ENCODE peak calls at places on chromosomes 16 and 17, in six cellular contexts. One of them, this sample, is unnamed.

GRCh38 chr16:88084881-88085280 is 133.6 kb downstream of the BANP start:
- DNase-seq in posterior vena cava: no peak
- DNase-seq in NCI-H510A: no peak
- DNase-seq in NCI-H1105: no peak
- DNase-seq in GM04503: peak; percentile 44
- DNase-seq in Caco-2: no peak
- DNase-seq in this sample: peak; percentile 74

GRCh38 chr17:81517339-81518112 is 4.9 kb upstream of the ACTG1 start:
- DNase-seq in NCI-H1105: no peak
- DNase-seq in posterior vena cava: peak; percentile 80
- DNase-seq in Caco-2: no peak
- DNase-seq in GM04503: no peak
- DNase-seq in NCI-H510A: no peak
- DNase-seq in this sample: no peak

GRCh38 chr16:66476328-66477027 is 49.4 kb downstream of the BEAN1 start:
- DNase-seq in NCI-H1105: no peak
- DNase-seq in Caco-2: peak; percentile 51
- DNase-seq in GM04503: no peak
- DNase-seq in NCI-H510A: no peak
- DNase-seq in posterior vena cava: no peak
- DNase-seq in this sample: no peak

GRCh38 chr16:67657017-67657608 is 2.9 kb downstream of the ACD start:
- DNase-seq in posterior vena cava: no peak
- DNase-seq in NCI-H1105: no peak
- DNase-seq in GM04503: no peak
- DNase-seq in Caco-2: no peak
- DNase-seq in NCI-H510A: no peak
- DNase-seq in this sample: no peak

GRCh38 chr17:4708436-4708835 is 2.0 kb upstream of the ARRB2 start:
- DNase-seq in NCI-H510A: peak; percentile 2
- DNase-seq in NCI-H1105: peak; percentile 42
- DNase-seq in posterior vena cava: no peak
- DNase-seq in GM04503: no peak
- DNase-seq in Caco-2: peak; percentile 76
- DNase-seq in this sample: no peak

GRCh38 chr17:28735242-28735722 is 6.7 kb downstream of the NEK8 start:
- DNase-seq in GM04503: no peak
- DNase-seq in Caco-2: no peak
- DNase-seq in posterior vena cava: no peak
- DNase-seq in NCI-H1105: no peak
- DNase-seq in NCI-H510A: no peak
- DNase-seq in this sample: no peak

GRCh38 chr16:75376475-75376907 is 56.8 kb downstream of the CFDP1 start:
- DNase-seq in NCI-H1105: no peak
- DNase-seq in posterior vena cava: no peak
- DNase-seq in NCI-H510A: no peak
- DNase-seq in GM04503: no peak
- DNase-seq in Caco-2: peak; percentile 81
- DNase-seq in this sample: no peak

GRCh38 chr16:84914273-84914672 is 94.5 kb downstream of the CRISPLD2 start:
- DNase-seq in posterior vena cava: no peak
- DNase-seq in GM04503: no peak
- DNase-seq in NCI-H510A: no peak
- DNase-seq in Caco-2: no peak
- DNase-seq in NCI-H1105: no peak
- DNase-seq in this sample: no peak

GRCh38 chr16:87815567-87815966 is 49.8 kb upstream of the KLHDC4 start:
- DNase-seq in NCI-H1105: no peak
- DNase-seq in posterior vena cava: no peak
- DNase-seq in Caco-2: no peak
- DNase-seq in NCI-H510A: no peak
- DNase-seq in GM04503: no peak
- DNase-seq in this sample: no peak

GRCh38 chr17:42519546-42520444 is 16.2 kb upstream of the NAGLU start:
- DNase-seq in GM04503: peak; percentile 99
- DNase-seq in NCI-H1105: no peak
- DNase-seq in NCI-H510A: no peak
- DNase-seq in Caco-2: peak; percentile 72
- DNase-seq in posterior vena cava: peak; percentile 97
- DNase-seq in this sample: peak; percentile 99

GRCh38 chr17:57605734-57606105 is 139.4 kb downstream of the CCDC182 start:
- DNase-seq in Caco-2: no peak
- DNase-seq in NCI-H510A: peak; percentile 72
- DNase-seq in GM04503: no peak
- DNase-seq in posterior vena cava: peak; percentile 20
- DNase-seq in NCI-H1105: no peak
- DNase-seq in this sample: no peak

GRCh38 chr16:88940196-88941050 is 36.6 kb downstream of the CBFA2T3 start:
- DNase-seq in GM04503: no peak
- DNase-seq in NCI-H1105: no peak
- DNase-seq in Caco-2: no peak
- DNase-seq in NCI-H510A: no peak
- DNase-seq in posterior vena cava: no peak
- DNase-seq in this sample: no peak

GRCh38 chr17:44623070-44623725 is 33.1 kb upstream of the MEIOC start:
- DNase-seq in NCI-H510A: no peak
- DNase-seq in posterior vena cava: peak; percentile 12
- DNase-seq in Caco-2: no peak
- DNase-seq in NCI-H1105: no peak
- DNase-seq in GM04503: no peak
- DNase-seq in this sample: no peak

GRCh38 chr16:71846443-71846842 is 667 bp downstream of the ATXN1L start:
- DNase-seq in NCI-H510A: no peak
- DNase-seq in GM04503: no peak
- DNase-seq in NCI-H1105: no peak
- DNase-seq in Caco-2: peak; percentile 26
- DNase-seq in posterior vena cava: no peak
- DNase-seq in this sample: peak; percentile 27

GRCh38 chr17:70446446-70446845 is 277.1 kb downstream of the KCNJ2 start:
- DNase-seq in NCI-H510A: no peak
- DNase-seq in Caco-2: no peak
- DNase-seq in GM04503: no peak
- DNase-seq in NCI-H1105: no peak
- DNase-seq in posterior vena cava: no peak
- DNase-seq in this sample: no peak

GRCh38 chr17:12622726-12623125 is 43.0 kb upstream of the MYOCD start:
- DNase-seq in posterior vena cava: no peak
- DNase-seq in Caco-2: no peak
- DNase-seq in GM04503: no peak
- DNase-seq in NCI-H510A: no peak
- DNase-seq in NCI-H1105: no peak
- DNase-seq in this sample: no peak

GRCh38 chr16:50841081-50841886 is 99.4 kb downstream of the CYLD start:
- DNase-seq in GM04503: no peak
- DNase-seq in Caco-2: no peak
- DNase-seq in NCI-H510A: no peak
- DNase-seq in NCI-H1105: no peak
- DNase-seq in posterior vena cava: no peak
- DNase-seq in this sample: peak; percentile 16

GRCh38 chr16:73064227-73064995 is 16.5 kb upstream of the ZFHX3 start:
- DNase-seq in posterior vena cava: peak; percentile 81
- DNase-seq in NCI-H510A: no peak
- DNase-seq in GM04503: no peak
- DNase-seq in Caco-2: no peak
- DNase-seq in NCI-H1105: no peak
- DNase-seq in this sample: peak; percentile 92

GRCh38 chr17:55273579-55274370 is 9.0 kb downstream of the HLF start:
- DNase-seq in posterior vena cava: no peak
- DNase-seq in NCI-H1105: no peak
- DNase-seq in Caco-2: no peak
- DNase-seq in NCI-H510A: no peak
- DNase-seq in GM04503: no peak
- DNase-seq in this sample: peak; percentile 32

GRCh38 chr16:57475711-57476339 is 10.5 kb downstream of the DOK4 start:
- DNase-seq in NCI-H510A: peak; percentile 81
- DNase-seq in Caco-2: peak; percentile 71
- DNase-seq in NCI-H1105: no peak
- DNase-seq in GM04503: no peak
- DNase-seq in posterior vena cava: no peak
- DNase-seq in this sample: no peak